ENCODE peak calls at places on chromosomes 12 and 14, in five cellular contexts. H is cortex of kidney; Q is GDM1; N is activated CD8-positive, alpha-beta memory T cell treated with anti-CD3 and anti-CD28 coated beads for 1 hour; O is amniotic stem cell. W is an unnamed sample.

GRCh38 chr12:24898185-24898584 is 50.7 kb downstream of the BCAT1 start:
- DNase-seq in H (no peak), Q (no peak), N (no peak), O (no peak), W (no peak)

GRCh38 chr12:107372229-107372658 is 278.9 kb upstream of the CRY1 start:
- DNase-seq in H (no peak), Q (no peak), N (no peak), O (no peak), W (peak)

GRCh38 chr12:3976351-3976938 is 103.2 kb upstream of the PARP11 start:
- DNase-seq in H (no peak), Q (no peak), N (no peak), O (no peak), W (no peak)

GRCh38 chr14:91058017-91058675 is 2.3 kb downstream of the RPS6KA5 start:
- DNase-seq in H (no peak), Q (no peak), N (no peak), O (no peak), W (peak)

GRCh38 chr14:74038015-74038859 is 19.1 kb downstream of the BBOF1 start:
- DNase-seq in H (no peak), Q (peak), N (no peak), O (no peak), W (peak)

GRCh38 chr12:90301734-90302133 is 593.1 kb upstream of the ATP2B1 start:
- DNase-seq in H (no peak), Q (no peak), N (no peak), O (no peak), W (no peak)

GRCh38 chr12:129903956-129904769 is at the start of gene TMEM132D:
- DNase-seq in H (no peak), Q (no peak), N (no peak), O (no peak), W (peak)

GRCh38 chr12:8629486-8630033 is 16.9 kb upstream of the AICDA start:
- DNase-seq in H (no peak), Q (no peak), N (no peak), O (no peak), W (no peak)

GRCh38 chr14:84127430-84127829 is 1402.5 kb upstream of the FLRT2 start:
- DNase-seq in H (no peak), Q (no peak), N (no peak), O (no peak), W (no peak)

GRCh38 chr12:95724767-95725166 is 65.8 kb downstream of the NTN4 start:
- DNase-seq in H (no peak), Q (no peak), N (no peak), O (no peak), W (no peak)

GRCh38 chr14:67432088-67432564 is 20.2 kb upstream of the PLEK2 start:
- DNase-seq in H (no peak), Q (no peak), N (no peak), O (no peak), W (no peak)

GRCh38 chr12:96434107-96434506 is 33.9 kb upstream of the CDK17 start:
- DNase-seq in H (no peak), Q (peak), N (peak), O (peak), W (peak)